ENCODE peak calls at places on chromosomes 12 and 14, in five cellular contexts. One of them, this sample, is unnamed.

GRCh38 chr14:36430169-36430568 is 89.9 kb downstream of the NKX2-1 start:
- DNase-seq in astrocyte of the cerebellum: no peak
- DNase-seq in hypothalamus: no peak
- DNase-seq in amniotic stem cell: no peak
- DNase-seq in iPS DF 19.7: peak
- DNase-seq in this sample: no peak

GRCh38 chr12:1553987-1554982 is 40.1 kb downstream of the FBXL14 start:
- DNase-seq in astrocyte of the cerebellum: no peak
- DNase-seq in hypothalamus: no peak
- DNase-seq in amniotic stem cell: no peak
- DNase-seq in iPS DF 19.7: no peak
- DNase-seq in this sample: no peak

GRCh38 chr12:65306603-65307501 is 28.4 kb downstream of the MSRB3 start:
- DNase-seq in iPS DF 19.7: no peak
- DNase-seq in amniotic stem cell: no peak
- DNase-seq in astrocyte of the cerebellum: no peak
- DNase-seq in hypothalamus: no peak
- DNase-seq in this sample: no peak

GRCh38 chr14:43692706-43693105 is 814.4 kb downstream of the FSCB start:
- DNase-seq in amniotic stem cell: no peak
- DNase-seq in hypothalamus: no peak
- DNase-seq in iPS DF 19.7: no peak
- DNase-seq in astrocyte of the cerebellum: no peak
- DNase-seq in this sample: no peak

GRCh38 chr12:87217486-87217885 is 811.7 kb downstream of the C12orf50 start:
- DNase-seq in iPS DF 19.7: no peak
- DNase-seq in astrocyte of the cerebellum: no peak
- DNase-seq in hypothalamus: no peak
- DNase-seq in amniotic stem cell: no peak
- DNase-seq in this sample: no peak

GRCh38 chr14:106378191-106378590 is 851.8 kb downstream of the TMEM121 start:
- DNase-seq in astrocyte of the cerebellum: no peak
- DNase-seq in amniotic stem cell: no peak
- DNase-seq in hypothalamus: no peak
- DNase-seq in iPS DF 19.7: no peak
- DNase-seq in this sample: no peak

GRCh38 chr12:116319316-116319715 is 41.8 kb upstream of the MED13L start:
- DNase-seq in astrocyte of the cerebellum: peak
- DNase-seq in hypothalamus: no peak
- DNase-seq in iPS DF 19.7: no peak
- DNase-seq in amniotic stem cell: no peak
- DNase-seq in this sample: no peak

GRCh38 chr12:39764944-39765560 is 145.4 kb upstream of the ABCD2 start:
- DNase-seq in iPS DF 19.7: no peak
- DNase-seq in astrocyte of the cerebellum: peak
- DNase-seq in hypothalamus: no peak
- DNase-seq in amniotic stem cell: peak
- DNase-seq in this sample: no peak

GRCh38 chr12:72141381-72141780 is 130.8 kb upstream of the TRHDE start:
- DNase-seq in hypothalamus: no peak
- DNase-seq in astrocyte of the cerebellum: no peak
- DNase-seq in iPS DF 19.7: no peak
- DNase-seq in amniotic stem cell: no peak
- DNase-seq in this sample: no peak

GRCh38 chr14:93967637-93968250 is 8.6 kb downstream of the ASB2 start:
- DNase-seq in iPS DF 19.7: no peak
- DNase-seq in hypothalamus: no peak
- DNase-seq in amniotic stem cell: no peak
- DNase-seq in astrocyte of the cerebellum: no peak
- DNase-seq in this sample: no peak

GRCh38 chr14:102314242-102315011 is 5.1 kb upstream of the ZNF839 start:
- DNase-seq in hypothalamus: peak
- DNase-seq in iPS DF 19.7: no peak
- DNase-seq in astrocyte of the cerebellum: peak
- DNase-seq in amniotic stem cell: peak
- DNase-seq in this sample: peak

GRCh38 chr12:6826734-6827436 is 1.3 kb upstream of the P3H3 start:
- DNase-seq in hypothalamus: no peak
- DNase-seq in amniotic stem cell: no peak
- DNase-seq in astrocyte of the cerebellum: no peak
- DNase-seq in iPS DF 19.7: no peak
- DNase-seq in this sample: no peak

GRCh38 chr12:63103489-63104131 is 47.4 kb downstream of the AVPR1A start:
- DNase-seq in amniotic stem cell: no peak
- DNase-seq in iPS DF 19.7: no peak
- DNase-seq in hypothalamus: no peak
- DNase-seq in astrocyte of the cerebellum: no peak
- DNase-seq in this sample: no peak

GRCh38 chr14:103073876-103074698 is 9.9 kb upstream of the LBHD2 start:
- DNase-seq in iPS DF 19.7: no peak
- DNase-seq in amniotic stem cell: no peak
- DNase-seq in hypothalamus: no peak
- DNase-seq in astrocyte of the cerebellum: no peak
- DNase-seq in this sample: peak

GRCh38 chr12:55830601-55831406 is 1.4 kb upstream of the DNAJC14 start:
- DNase-seq in amniotic stem cell: no peak
- DNase-seq in iPS DF 19.7: no peak
- DNase-seq in astrocyte of the cerebellum: no peak
- DNase-seq in hypothalamus: peak
- DNase-seq in this sample: peak

GRCh38 chr14:32077081-32078029 is at the start of gene ARHGAP5:
- DNase-seq in hypothalamus: no peak
- DNase-seq in iPS DF 19.7: no peak
- DNase-seq in amniotic stem cell: no peak
- DNase-seq in astrocyte of the cerebellum: no peak
- DNase-seq in this sample: no peak

GRCh38 chr12:88418856-88419497 is 161.3 kb downstream of the KITLG start:
- DNase-seq in amniotic stem cell: no peak
- DNase-seq in astrocyte of the cerebellum: no peak
- DNase-seq in hypothalamus: no peak
- DNase-seq in iPS DF 19.7: no peak
- DNase-seq in this sample: no peak